ENCODE peak calls at places on chromosomes 5 and 9, in eight cellular contexts. Z, V, M, S, O, X, E and T are unnamed samples. For H3K9me3, the result is how much of the 10 kb centered on the place peaks cover.

GRCh38 chr9:88291853-88292252 is 96.4 kb upstream of the SPIN1 start:
- DNase-seq in Z (no peak), V (no peak), M (no peak), S (no peak), O (no peak), X (no peak), E (no peak), T (no peak)

GRCh38 chr9:27421567-27421966 is 102.5 kb upstream of the IFNK start:
- DNase-seq in Z (no peak), V (no peak), M (peak), S (no peak), O (no peak), X (no peak), E (no peak), T (no peak)

GRCh38 chr9:33105504-33105903 is 29.0 kb upstream of the SMU1 start:
- DNase-seq in Z (no peak), V (no peak), M (no peak), S (no peak), O (no peak), X (no peak), E (no peak), T (no peak)

GRCh38 chr5:131514316-131515275 is 120.4 kb downstream of the RAPGEF6 start:
- DNase-seq in Z (no peak), V (peak), M (no peak), S (no peak), O (no peak), X (no peak), E (no peak), T (no peak)

GRCh38 chr9:11469745-11470144 is 856.9 kb upstream of the PTPRD start:
- DNase-seq in Z (no peak), V (no peak), M (no peak), S (no peak), O (no peak), X (no peak), E (no peak), T (no peak)

GRCh38 chr5:95900383-95900958 is 61.2 kb downstream of the ELL2 start:
- DNase-seq in Z (no peak), V (peak), M (peak), S (no peak), O (peak), X (no peak), E (no peak), T (peak)

GRCh38 chr9:70602364-70603019 is 188.0 kb upstream of the KLF9 start:
- DNase-seq in Z (peak), V (peak), M (peak), S (peak), O (peak), X (peak), E (peak), T (peak)

GRCh38 chr5:74094779-74095108 is 468.7 kb downstream of the ARHGEF28 start:
- DNase-seq in Z (no peak), V (no peak), M (no peak), S (no peak), O (no peak), X (no peak), E (no peak), T (no peak)

GRCh38 chr5:8376478-8376877 is 507.5 kb downstream of the MTRR start:
- DNase-seq in Z (no peak), V (no peak), M (no peak), S (no peak), O (no peak), X (no peak), E (no peak), T (no peak)

GRCh38 chr9:73180373-73180772 is 28.7 kb downstream of the ANXA1 start:
- DNase-seq in Z (no peak), V (peak), M (peak), S (no peak), O (no peak), X (no peak), E (no peak), T (peak)

GRCh38 chr9:90393355-90394152 is 249.1 kb downstream of the DIRAS2 start:
- DNase-seq in Z (peak), V (no peak), M (no peak), S (no peak), O (no peak), X (no peak), E (no peak), T (no peak)

GRCh38 chr9:126614088-126614454 is 343 bp downstream of the LMX1B start:
- DNase-seq in Z (peak), V (no peak), M (no peak), S (no peak), O (no peak), X (no peak), E (no peak), T (no peak)

GRCh38 chr5:43063731-43064171 is 23.6 kb upstream of the ANXA2R start:
- DNase-seq in Z (peak), V (no peak), M (no peak), S (peak), O (no peak), X (no peak), E (no peak), T (no peak)

GRCh38 chr5:123091988-123092583 is 3.0 kb downstream of the PRDM6 start:
- DNase-seq in Z (no peak), V (peak), M (no peak), S (no peak), O (no peak), X (no peak), E (no peak), T (no peak)

GRCh38 chr5:148957591-148958202 is 105.2 kb downstream of the SH3TC2 start:
- DNase-seq in Z (peak), V (peak), M (no peak), S (peak), O (peak), X (peak), E (peak), T (peak)

GRCh38 chr9:136697146-136697820 is 10.0 kb upstream of the AGPAT2 start:
- DNase-seq in Z (peak), V (no peak), M (no peak), S (peak), O (no peak), X (no peak), E (no peak), T (no peak)

GRCh38 chr5:53884844-53885243 is 324.4 kb downstream of the NDUFS4 start:
- DNase-seq in Z (no peak), V (peak), M (peak), S (no peak), O (no peak), X (no peak), E (no peak), T (no peak)

GRCh38 chr5:173762045-173762444 is 126.1 kb upstream of the CPEB4 start:
- DNase-seq in Z (no peak), V (no peak), M (no peak), S (no peak), O (no peak), X (no peak), E (no peak), T (no peak)

GRCh38 chr9:113602126-113603119 is 138.9 kb downstream of the RGS3 start:
- DNase-seq in Z (no peak), V (peak), M (peak), S (peak), O (peak), X (no peak), E (no peak), T (peak)

GRCh38 chr5:59152701-59153245 is 569.9 kb downstream of the RAB3C start:
- DNase-seq in Z (no peak), V (no peak), M (no peak), S (no peak), O (no peak), X (no peak), E (no peak), T (peak)

GRCh38 chr9:34370970-34371880 is 5.5 kb downstream of the MYORG start:
- DNase-seq in Z (no peak), V (no peak), M (no peak), S (no peak), O (no peak), X (no peak), E (no peak), T (no peak)
- H3K9me3 ChIP-seq in Z (under half), V (under half), M (under half), S (under half), O (under half), X (under half), E (under half), T (under half)

GRCh38 chr9:96762562-96762961 is 15.3 kb downstream of the ZNF510 start:
- DNase-seq in Z (peak), V (no peak), M (no peak), S (no peak), O (no peak), X (no peak), E (no peak), T (no peak)

GRCh38 chr9:96771124-96771523 is 6.8 kb downstream of the ZNF510 start:
- DNase-seq in Z (no peak), V (no peak), M (no peak), S (no peak), O (no peak), X (no peak), E (no peak), T (no peak)

GRCh38 chr9:96769989-96770388 is 7.9 kb downstream of the ZNF510 start:
- DNase-seq in Z (no peak), V (no peak), M (no peak), S (no peak), O (no peak), X (no peak), E (no peak), T (peak)

GRCh38 chr9:96766199-96766598 is 11.7 kb downstream of the ZNF510 start:
- DNase-seq in Z (no peak), V (no peak), M (no peak), S (no peak), O (no peak), X (no peak), E (no peak), T (no peak)
- H3K9me3 ChIP-seq in Z (half or more), V (under half), M (under half), S (under half), O (half or more), X (half or more), E (under half), T (half or more)

DNA sequence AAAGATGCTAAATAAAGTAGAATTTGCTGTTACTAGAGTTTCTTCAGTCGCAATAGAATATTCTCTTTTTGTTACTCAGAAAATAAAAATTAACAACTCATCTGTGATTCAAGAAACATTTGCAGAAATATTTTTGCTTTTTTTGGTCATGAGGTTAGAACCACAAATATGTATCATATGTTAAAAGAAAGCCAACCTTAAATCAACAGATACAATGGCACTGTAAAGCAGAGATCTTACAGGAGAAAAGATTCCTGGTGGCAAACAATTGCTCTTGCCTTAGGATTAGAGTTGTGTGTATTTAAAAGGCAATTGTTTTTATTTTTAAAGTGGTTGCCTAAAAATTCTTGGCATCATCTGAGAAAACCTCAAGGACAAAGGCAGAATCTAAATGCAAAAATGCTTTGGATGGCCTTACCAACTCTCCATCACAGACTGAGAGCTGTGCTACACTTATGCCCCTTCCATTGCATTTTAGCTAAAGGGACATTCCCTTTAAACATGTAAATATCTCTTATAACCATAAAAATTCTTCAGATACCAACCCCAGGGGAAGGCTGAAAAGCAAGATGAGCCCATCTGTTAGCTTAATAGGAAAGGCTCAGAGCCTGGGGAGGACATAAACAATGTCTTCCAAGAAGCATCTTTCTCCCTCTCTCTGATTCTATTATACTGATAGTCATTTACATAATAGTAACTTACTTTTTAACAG is 100.4 kb downstream of the FAM114A2 start:
- DNase-seq in Z (no peak), V (no peak), M (no peak), S (no peak), O (no peak), X (no peak), E (no peak), T (no peak)
- H3K9me3 ChIP-seq in Z (under half), V (under half), M (under half), S (under half), O (under half), X (under half), E (under half), T (under half)

DNA sequence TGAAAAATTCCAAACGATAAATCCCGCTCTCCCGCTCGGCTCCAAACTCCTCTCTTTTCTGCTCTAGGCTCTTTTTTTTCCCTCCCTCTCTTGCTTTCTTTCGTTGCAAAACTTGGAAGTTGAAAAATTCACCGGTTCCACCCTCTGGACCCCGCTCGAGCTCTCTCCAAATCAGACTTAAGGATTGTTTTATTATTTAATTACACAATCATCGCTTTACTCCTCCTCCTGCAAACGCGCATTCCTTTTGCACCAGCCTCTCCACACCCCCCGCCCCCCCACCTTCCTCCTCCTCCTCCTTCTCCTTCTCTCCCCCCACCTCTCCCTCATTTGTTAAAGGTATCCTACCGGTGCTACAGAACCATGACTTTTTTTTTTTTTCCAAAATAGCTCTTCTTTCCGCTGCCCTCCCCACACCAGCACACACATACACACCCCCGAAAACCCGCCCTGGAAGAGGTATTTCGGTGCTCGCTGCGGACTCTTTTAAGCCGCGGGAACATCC is 535 bp upstream of the NFIB start:
- DNase-seq in Z (peak), V (peak), M (peak), S (peak), O (peak), X (no peak), E (no peak), T (peak)
- H3K9me3 ChIP-seq in Z (under half), V (under half), M (under half), S (under half), O (under half), X (under half), E (under half), T (under half)

GRCh38 chr5:2669259-2669658 is 82.2 kb downstream of the IRX2 start:
- DNase-seq in Z (no peak), V (no peak), M (no peak), S (no peak), O (no peak), X (no peak), E (no peak), T (no peak)
- H3K9me3 ChIP-seq in Z (under half), V (under half), M (under half), S (under half), O (under half), X (under half), E (under half), T (under half)

GRCh38 chr5:56664025-56664424 is 151.3 kb upstream of the MAP3K1 start:
- DNase-seq in Z (no peak), V (no peak), M (no peak), S (no peak), O (no peak), X (no peak), E (no peak), T (no peak)
- H3K9me3 ChIP-seq in Z (under half), V (under half), M (under half), S (under half), O (under half), X (under half), E (under half), T (under half)

GRCh38 chr5:180281706-180282105 is 10.2 kb downstream of the MAPK9 start:
- DNase-seq in Z (no peak), V (no peak), M (no peak), S (no peak), O (no peak), X (no peak), E (no peak), T (no peak)
- H3K9me3 ChIP-seq in Z (under half), V (under half), M (under half), S (under half), O (under half), X (half or more), E (under half), T (under half)

GRCh38 chr9:25994605-25995004 is 316.4 kb upstream of the TUSC1 start:
- DNase-seq in Z (no peak), V (no peak), M (no peak), S (no peak), O (no peak), X (no peak), E (no peak), T (no peak)

DNA sequence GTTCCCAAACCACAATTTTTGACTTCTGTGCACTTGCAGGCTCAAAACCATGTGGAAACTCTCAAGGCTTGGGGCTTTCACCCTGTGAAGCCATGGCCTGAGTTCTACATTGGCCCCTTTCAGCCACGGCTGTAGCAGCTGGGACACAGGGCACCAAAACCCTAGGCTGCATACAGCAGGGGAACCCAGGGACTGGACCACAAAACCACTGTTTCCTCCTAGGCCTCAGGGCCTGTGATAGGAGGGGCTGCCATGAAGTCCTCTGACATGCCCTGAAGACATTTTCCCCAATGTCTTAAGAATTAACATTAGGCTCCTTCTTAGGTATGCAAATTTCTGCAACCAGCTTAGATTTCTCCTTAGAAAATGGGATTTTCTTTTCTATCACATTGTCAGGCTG is 312.1 kb upstream of the TUSC1 start:
- DNase-seq in Z (no peak), V (no peak), M (no peak), S (no peak), O (no peak), X (no peak), E (no peak), T (no peak)
- H3K9me3 ChIP-seq in Z (under half), V (under half), M (under half), S (under half), O (under half), X (under half), E (under half), T (under half)

DNA sequence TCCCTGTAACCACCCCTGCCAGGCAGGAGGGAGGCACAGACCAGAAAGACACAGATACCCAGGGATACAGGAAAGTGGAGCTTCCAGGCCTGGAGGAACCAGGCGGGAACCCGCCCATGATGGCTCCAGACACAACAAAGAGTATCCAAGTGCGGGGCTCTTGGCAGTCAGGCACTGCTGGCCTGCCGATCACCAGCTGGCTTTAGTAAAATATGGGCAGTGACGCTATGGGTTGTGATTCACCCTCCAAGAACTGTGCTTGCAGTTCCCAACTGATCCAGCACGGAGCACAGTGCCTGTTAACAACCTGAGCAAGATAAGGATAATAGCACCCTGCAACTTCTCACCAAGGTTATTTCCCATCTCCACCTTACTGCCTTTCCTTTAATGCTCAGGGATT is 463.3 kb downstream of the IRX1 start:
- DNase-seq in Z (no peak), V (no peak), M (peak), S (peak), O (no peak), X (no peak), E (no peak), T (no peak)
- H3K9me3 ChIP-seq in Z (under half), V (under half), M (under half), S (under half), O (under half), X (under half), E (under half), T (under half)

DNA sequence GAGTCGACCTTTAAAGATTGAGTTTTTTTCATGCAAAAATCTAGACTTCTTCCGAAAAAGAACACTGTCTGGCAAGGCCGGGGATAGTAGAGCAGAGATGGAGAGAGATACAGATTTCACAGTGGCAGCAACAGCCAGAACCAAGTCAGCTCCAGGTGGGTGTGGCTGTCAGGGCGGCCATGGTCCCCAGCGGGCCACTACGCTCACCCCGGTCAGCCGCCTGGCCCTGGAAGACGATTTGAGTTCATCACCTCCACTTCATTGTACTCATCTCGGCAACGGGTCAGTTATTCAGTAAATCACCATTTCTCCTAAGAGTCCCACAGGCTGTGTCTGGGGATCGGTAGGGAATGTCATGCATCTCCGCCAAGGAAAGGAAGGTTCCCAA is 53.0 kb downstream of the ZNF354C start:
- DNase-seq in Z (no peak), V (no peak), M (no peak), S (no peak), O (no peak), X (no peak), E (no peak), T (no peak)
- H3K9me3 ChIP-seq in Z (under half), V (under half), M (under half), S (under half), O (under half), X (under half), E (under half), T (under half)